ENCODE peak calls at places on chromosomes 7 and 10, in seven cellular contexts. L is fibroblast of mammary gland, S is cardiac muscle cell, D is HepG2, T is psoas muscle, H is CD14-positive monocyte, R is right atrium auricular region. C is an unnamed sample.

GRCh38 chr10:8946451-8946850 is 892.0 kb downstream of the GATA3 start:
- DNase-seq in L (no peak), S (no peak), D (no peak), T (no peak), H (no peak), R (no peak), C (no peak)

GRCh38 chr10:129845081-129845823 is 118.8 kb downstream of the EBF3 start:
- DNase-seq in L (no peak), S (no peak), D (no peak), T (no peak), H (no peak), R (no peak), C (no peak)

GRCh38 chr7:92156976-92157375 is 22.0 kb downstream of the LRRD1 start:
- DNase-seq in L (no peak), S (no peak), D (no peak), T (no peak), H (no peak), R (no peak), C (no peak)

GRCh38 chr10:14541379-14541778 is 210.7 kb upstream of the FRMD4A start:
- DNase-seq in L (no peak), S (no peak), D (no peak), T (no peak), H (no peak), R (no peak), C (no peak)

GRCh38 chr10:21507066-21507669 is 18.3 kb downstream of the SKIDA1 start:
- DNase-seq in L (no peak), S (no peak), D (no peak), T (no peak), H (no peak), R (no peak), C (no peak)

GRCh38 chr7:19617921-19618320 is 90.9 kb downstream of the POLR1F start:
- DNase-seq in L (peak), S (no peak), D (no peak), T (no peak), H (no peak), R (no peak), C (peak)

GRCh38 chr10:31687545-31688482 is 240.8 kb downstream of the ARHGAP12 start:
- DNase-seq in L (no peak), S (no peak), D (no peak), T (no peak), H (no peak), R (no peak), C (no peak)

GRCh38 chr10:72072046-72072445 is 16.3 kb downstream of the SPOCK2 start:
- DNase-seq in L (no peak), S (no peak), D (no peak), T (peak), H (no peak), R (no peak), C (no peak)

GRCh38 chr7:121395961-121396757 is at the start of gene FAM3C:
- DNase-seq in L (peak), S (peak), D (peak), T (peak), H (peak), R (peak), C (peak)

GRCh38 chr7:155733582-155734444 is 78.5 kb downstream of the SHH start:
- DNase-seq in L (no peak), S (no peak), D (no peak), T (no peak), H (no peak), R (no peak), C (no peak)

GRCh38 chr10:121900443-121901174 is 27.2 kb downstream of the ATE1 start:
- DNase-seq in L (peak), S (peak), D (peak), T (no peak), H (no peak), R (no peak), C (peak)

DNA sequence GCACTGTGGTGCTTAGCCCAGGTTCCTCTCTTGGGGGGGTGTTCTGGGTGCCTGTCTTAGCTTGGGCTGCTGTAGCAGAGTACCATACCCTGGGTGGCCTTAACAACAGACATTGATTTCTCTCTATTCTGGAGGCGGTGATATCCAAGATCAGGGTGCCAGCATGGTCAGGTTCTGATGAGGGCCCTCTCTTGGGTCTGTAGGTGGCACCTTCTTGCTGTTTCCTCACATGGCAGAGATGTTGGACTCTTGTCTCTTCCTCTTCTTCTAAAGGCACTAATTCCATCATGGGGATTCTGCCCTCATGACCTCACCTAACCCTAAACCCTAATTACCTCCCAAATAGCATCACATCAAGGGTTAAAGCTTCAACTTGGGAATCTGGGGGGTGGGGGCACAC is 19.9 kb upstream of the CRHR2 start:
- DNase-seq in L (peak), S (no peak), D (no peak), T (no peak), H (no peak), R (no peak), C (peak)
- TF ChIP-seq CTCF in L (peak), S (peak), D (no peak), T (no peak), H (no peak), R (no peak), C (no peak)

GRCh38 chr10:119688033-119688508 is 36.9 kb downstream of the BAG3 start:
- DNase-seq in L (no peak), S (peak), D (peak), T (no peak), H (no peak), R (no peak), C (no peak)
- TF ChIP-seq CTCF in L (no peak), S (no peak), D (peak), T (no peak), H (peak), R (no peak), C (no peak)

GRCh38 chr10:112774210-112774609 is 175.8 kb upstream of the TCF7L2 start:
- DNase-seq in L (no peak), S (no peak), D (peak), T (no peak), H (no peak), R (no peak), C (no peak)

GRCh38 chr10:112773783-112774182 is 176.3 kb upstream of the TCF7L2 start:
- DNase-seq in L (no peak), S (no peak), D (no peak), T (no peak), H (no peak), R (no peak), C (no peak)

GRCh38 chr10:112775892-112776679 is 174.0 kb upstream of the TCF7L2 start:
- DNase-seq in L (no peak), S (no peak), D (peak), T (no peak), H (no peak), R (no peak), C (no peak)

GRCh38 chr10:112774808-112775207 is 175.2 kb upstream of the TCF7L2 start:
- DNase-seq in L (no peak), S (peak), D (no peak), T (no peak), H (no peak), R (no peak), C (no peak)

GRCh38 chr10:112775347-112775746 is 174.7 kb upstream of the TCF7L2 start:
- DNase-seq in L (no peak), S (no peak), D (peak), T (no peak), H (no peak), R (no peak), C (no peak)
- TF ChIP-seq CTCF in L (peak), S (peak), D (peak), T (no peak), H (no peak), R (no peak), C (no peak)

DNA sequence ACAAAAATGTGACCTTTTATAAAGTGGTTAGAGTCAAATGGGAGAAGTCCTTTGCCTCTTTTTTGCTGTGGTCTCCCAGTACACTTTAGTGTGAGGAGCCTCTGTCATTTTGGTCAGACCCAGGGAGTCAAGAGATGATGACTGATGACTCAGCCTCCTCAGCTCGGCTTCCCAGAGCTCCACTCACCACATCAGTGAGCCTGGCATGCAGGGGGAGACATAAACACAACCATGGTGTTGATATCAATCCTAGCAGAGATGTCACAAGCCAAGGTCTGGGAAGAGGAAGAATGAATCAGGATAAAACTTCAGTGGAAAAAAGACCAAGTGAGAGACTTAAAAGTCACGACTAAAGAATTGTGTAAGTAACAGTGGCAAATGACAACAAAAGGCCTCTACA is 50.1 kb downstream of the TFAM start:
- DNase-seq in L (peak), S (peak), D (peak), T (peak), H (no peak), R (peak), C (peak)
- TF ChIP-seq CTCF in L (peak), S (peak), D (no peak), T (no peak), H (no peak), R (no peak), C (no peak)

GRCh38 chr10:91040343-91040742 is 119.5 kb upstream of the ANKRD1 start:
- DNase-seq in L (no peak), S (no peak), D (no peak), T (no peak), H (no peak), R (no peak), C (no peak)

GRCh38 chr10:91048380-91048779 is 127.5 kb upstream of the ANKRD1 start:
- DNase-seq in L (no peak), S (no peak), D (no peak), T (no peak), H (no peak), R (no peak), C (no peak)

GRCh38 chr10:91046891-91047290 is 126.0 kb upstream of the ANKRD1 start:
- DNase-seq in L (no peak), S (no peak), D (no peak), T (no peak), H (no peak), R (no peak), C (no peak)

GRCh38 chr10:91042069-91042468 is 121.2 kb upstream of the ANKRD1 start:
- DNase-seq in L (peak), S (no peak), D (no peak), T (no peak), H (no peak), R (no peak), C (no peak)

DNA sequence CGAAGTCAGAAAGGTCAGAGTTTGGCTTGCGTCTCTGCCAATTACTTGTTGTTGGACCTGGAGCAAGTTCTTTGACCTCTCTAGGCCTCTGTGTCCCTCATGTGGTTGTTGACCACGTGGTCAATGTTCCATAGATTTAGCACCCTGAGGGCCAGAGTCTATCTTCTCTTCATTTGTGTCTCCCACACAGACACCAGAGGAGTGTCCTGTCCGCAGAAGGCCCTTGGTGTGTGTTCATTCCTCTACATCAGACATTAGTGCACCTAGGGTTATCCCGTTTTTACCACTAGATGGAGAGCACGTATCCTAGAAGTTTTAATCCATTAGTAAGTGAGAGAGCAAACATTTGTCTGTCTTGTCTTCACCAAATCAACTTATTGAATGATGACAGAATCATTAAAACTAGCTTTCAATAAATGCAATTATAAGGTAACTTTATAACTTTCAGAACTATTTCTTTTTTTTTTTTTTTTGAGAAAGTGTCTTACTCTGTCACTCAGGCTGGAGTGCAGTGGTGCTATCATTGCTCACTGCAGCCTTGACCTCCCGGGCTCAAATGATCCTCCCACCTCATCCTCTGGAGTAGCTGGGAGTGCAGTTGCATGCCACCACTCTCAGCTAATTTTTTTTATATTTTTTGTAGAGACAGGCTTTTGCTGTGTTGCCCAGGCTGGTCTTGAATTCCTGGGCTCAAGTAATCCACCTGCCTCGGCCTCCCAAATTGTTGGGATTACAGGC is 122.5 kb upstream of the ANKRD1 start:
- DNase-seq in L (peak), S (peak), D (peak), T (no peak), H (no peak), R (no peak), C (peak)
- TF ChIP-seq CTCF in L (peak), S (peak), D (peak), T (peak), H (no peak), R (peak), C (peak)